ENCODE peak calls at places on chromosomes 2 and 18, in six cellular contexts. A, L, R, I, G and X are unnamed samples. For H3K4me1, the result is how much of the 10 kb centered on the place peaks cover.

GRCh38 chr18:34695300-34695699 is 14.8 kb upstream of the DTNA start:
- DNase-seq in I (no peak), A (no peak), G (no peak), L (no peak), R (no peak), X (no peak)

GRCh38 chr2:209642146-209642815 is 129.4 kb upstream of the UNC80 start:
- DNase-seq in L (no peak), A (no peak), G (no peak), I (no peak), R (no peak), X (no peak)

GRCh38 chr18:11005528-11005927 is 143.8 kb downstream of the PIEZO2 start:
- DNase-seq in I (no peak), G (peak), A (peak), L (no peak), R (no peak), X (no peak)

GRCh38 chr2:158968396-158969161 is at the start of gene TANC1:
- DNase-seq in G (peak), R (peak), I (peak), A (peak), L (peak), X (peak)

GRCh38 chr2:109134741-109135571 is 6.0 kb downstream of the SH3RF3 start:
- DNase-seq in L (no peak), R (no peak), G (no peak), A (no peak), I (no peak), X (no peak)

GRCh38 chr2:96923810-96924774 is 54.2 kb upstream of the SEMA4C start:
- DNase-seq in L (no peak), I (no peak), G (no peak), A (no peak), R (no peak), X (no peak)

GRCh38 chr2:147913701-147914480 is 69.1 kb downstream of the ACVR2A start:
- DNase-seq in R (no peak), G (no peak), I (no peak), L (no peak), A (no peak), X (no peak)

GRCh38 chr2:160859086-160859485 is 301.1 kb upstream of the TANK start:
- DNase-seq in A (no peak), R (no peak), G (no peak), L (no peak), I (no peak), X (no peak)

GRCh38 chr2:218224206-218224605 is 7.2 kb downstream of the ARPC2 start:
- DNase-seq in I (no peak), L (no peak), R (no peak), A (no peak), G (no peak), X (no peak)

GRCh38 chr2:218228366-218229092 is 11.5 kb downstream of the ARPC2 start:
- DNase-seq in L (no peak), A (no peak), I (no peak), G (no peak), R (no peak), X (no peak)

GRCh38 chr2:218229851-218230250 is 12.9 kb downstream of the ARPC2 start:
- DNase-seq in R (no peak), A (peak), I (no peak), L (no peak), G (no peak), X (no peak)

GRCh38 chr2:218229239-218229638 is 12.2 kb downstream of the ARPC2 start:
- DNase-seq in A (no peak), G (no peak), L (no peak), I (no peak), R (no peak), X (no peak)

GRCh38 chr2:218226903-218227302 is 9.9 kb downstream of the ARPC2 start:
- DNase-seq in I (no peak), R (no peak), A (no peak), G (no peak), L (no peak), X (no peak)
- H3K4me1 ChIP-seq in I (half or more), R (half or more), A (half or more), G (half or more), L (half or more), X (half or more)

GRCh38 chr2:142112648-142113278 is 18.1 kb downstream of the LRP1B start:
- DNase-seq in G (no peak), I (no peak), A (no peak), R (no peak), L (no peak), X (no peak)
- TF ChIP-seq CTCF in G (no peak), I (no peak), A (no peak), R (no peak), L (no peak), X (no peak)

GRCh38 chr2:98761267-98761781 is 30.4 kb upstream of the MGAT4A start:
- DNase-seq in L (no peak), R (peak), A (no peak), G (no peak), I (no peak), X (no peak)

GRCh38 chr2:98763209-98763951 is 32.4 kb upstream of the MGAT4A start:
- DNase-seq in G (no peak), R (no peak), I (no peak), A (no peak), L (no peak), X (no peak)

GRCh38 chr2:98768765-98769476 is 38.0 kb upstream of the MGAT4A start:
- DNase-seq in L (no peak), R (no peak), A (no peak), I (no peak), G (no peak), X (no peak)

GRCh38 chr2:98761909-98762308 is 31.0 kb upstream of the MGAT4A start:
- DNase-seq in I (no peak), G (no peak), A (no peak), L (no peak), R (no peak), X (no peak)

DNA sequence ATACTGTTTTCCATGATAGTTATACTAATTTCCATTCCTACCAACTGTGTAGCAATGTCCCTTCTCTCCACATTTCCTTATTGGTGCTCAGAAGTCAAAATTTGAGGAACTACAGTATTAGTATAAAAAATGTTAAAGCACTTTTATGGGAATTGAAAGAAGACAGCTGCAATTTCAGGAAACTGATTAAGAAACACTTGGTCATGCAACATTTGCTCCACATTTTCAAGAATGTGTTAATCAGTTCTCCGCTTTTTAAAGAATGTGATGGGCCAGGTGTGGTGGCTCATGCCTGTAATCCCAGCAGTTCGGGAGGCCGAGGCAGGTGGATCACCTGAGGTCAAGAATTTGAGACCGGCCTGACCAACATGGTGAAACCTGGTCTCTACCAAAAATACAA is 33.6 kb upstream of the MGAT4A start:
- DNase-seq in L (no peak), G (no peak), I (no peak), R (no peak), A (no peak), X (no peak)
- H3K4me1 ChIP-seq in L (under half), G (under half), I (under half), R (under half), A (under half), X (under half)

GRCh38 chr2:31081497-31081896 is 56.7 kb downstream of the GALNT14 start:
- DNase-seq in L (no peak), I (no peak), R (no peak), G (no peak), A (no peak), X (no peak)

GRCh38 chr2:31078579-31079105 is 59.6 kb downstream of the GALNT14 start:
- DNase-seq in I (no peak), R (no peak), A (no peak), L (no peak), G (no peak), X (no peak)

GRCh38 chr2:31080361-31080760 is 57.9 kb downstream of the GALNT14 start:
- DNase-seq in I (no peak), G (no peak), R (no peak), A (no peak), L (no peak), X (no peak)

GRCh38 chr2:31082002-31082401 is 56.2 kb downstream of the GALNT14 start:
- DNase-seq in R (no peak), G (no peak), I (no peak), L (no peak), A (no peak), X (no peak)

GRCh38 chr2:31079665-31080064 is 58.6 kb downstream of the GALNT14 start:
- DNase-seq in I (no peak), L (no peak), G (no peak), R (no peak), A (no peak), X (no peak)
- TF ChIP-seq CTCF in I (no peak), L (peak), G (no peak), R (no peak), A (no peak), X (peak)

GRCh38 chr18:9926977-9927376 is 13.2 kb downstream of the VAPA start:
- DNase-seq in G (no peak), I (no peak), A (no peak), R (no peak), L (no peak), X (no peak)

GRCh38 chr18:9925795-9926194 is 12.0 kb downstream of the VAPA start:
- DNase-seq in R (no peak), A (no peak), G (no peak), I (no peak), L (no peak), X (no peak)

GRCh38 chr18:9928646-9929259 is 14.9 kb downstream of the VAPA start:
- DNase-seq in A (no peak), I (no peak), R (no peak), L (no peak), G (no peak), X (no peak)

GRCh38 chr18:9926223-9926894 is 12.5 kb downstream of the VAPA start:
- DNase-seq in A (no peak), L (no peak), I (no peak), G (no peak), R (no peak), X (no peak)

GRCh38 chr18:9927392-9928063 is 13.7 kb downstream of the VAPA start:
- DNase-seq in I (no peak), L (no peak), G (no peak), A (no peak), R (no peak), X (no peak)
- H3K4me1 ChIP-seq in I (half or more), L (half or more), G (half or more), A (half or more), R (half or more), X (half or more)

DNA sequence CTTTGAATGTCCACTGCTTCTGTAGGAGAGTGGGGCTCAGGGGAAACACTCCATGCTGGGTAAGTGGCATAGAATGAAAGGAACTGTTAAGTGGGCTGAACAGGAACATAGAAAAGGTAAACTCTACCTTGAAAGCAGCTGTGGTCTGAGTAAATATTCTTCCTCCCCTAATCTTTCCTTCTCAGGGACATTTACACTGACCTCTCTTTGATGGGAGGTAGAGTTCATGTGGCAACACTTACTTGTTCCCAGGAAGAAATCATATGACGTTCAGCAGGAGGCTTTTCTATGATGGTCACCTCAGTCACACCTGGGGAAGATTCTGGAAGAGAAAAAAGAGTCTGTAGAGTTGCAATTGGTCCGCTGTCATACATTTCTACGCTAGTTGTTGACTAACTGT is 10.2 kb downstream of the TPGS2 start:
- DNase-seq in R (no peak), I (no peak), A (no peak), G (no peak), L (no peak), X (no peak)
- TF ChIP-seq CTCF in R (no peak), I (no peak), A (no peak), G (no peak), L (no peak), X (no peak)

GRCh38 chr2:237413293-237414055 is 490 bp downstream of the COL6A3 start:
- DNase-seq in A (no peak), G (peak), L (no peak), I (no peak), R (peak), X (no peak)
- H3K4me1 ChIP-seq in A (under half), G (under half), L (under half), I (under half), R (under half), X (under half)